ENCODE peak calls at places on chromosomes 16 and 17, in ten cellular contexts. M, L, H, J, N, E, V, O, Y and R are unnamed samples.
A peak's percentile ranks its signal among the peaks of the same experiment; 100 is the strongest.

GRCh38 chr16:4733747-4734062 is 366 bp downstream of the ANKS3 start:
- DNase-seq in M (peak; percentile 37), L (no peak), H (no peak), J (peak; percentile 15), N (no peak), E (no peak), V (no peak), O (no peak), Y (peak; percentile 34), R (no peak)

GRCh38 chr16:87006021-87006420 is 311.2 kb downstream of the C16orf95 start:
- DNase-seq in M (no peak), L (no peak), H (no peak), J (no peak), N (no peak), E (no peak), V (no peak), O (no peak), Y (no peak), R (no peak)

GRCh38 chr17:18364166-18364565 is 816 bp upstream of the SHMT1 start:
- DNase-seq in M (no peak), L (no peak), H (no peak), J (no peak), N (no peak), E (no peak), V (no peak), O (no peak), Y (no peak), R (no peak)

GRCh38 chr17:14389656-14390055 is 88.8 kb downstream of the HS3ST3B1 start:
- DNase-seq in M (no peak), L (no peak), H (no peak), J (no peak), N (no peak), E (no peak), V (no peak), O (no peak), Y (no peak), R (no peak)

GRCh38 chr17:8581002-8581658 is 49.4 kb downstream of the MYH10 start:
- DNase-seq in M (no peak), L (no peak), H (no peak), J (no peak), N (no peak), E (no peak), V (no peak), O (no peak), Y (no peak), R (no peak)

GRCh38 chr17:156946-157345 is 19.6 kb downstream of the SCGB1C2 start:
- DNase-seq in M (peak; percentile 11), L (no peak), H (no peak), J (no peak), N (no peak), E (no peak), V (no peak), O (no peak), Y (no peak), R (no peak)

GRCh38 chr17:60103957-60104356 is 25.2 kb upstream of the HEATR6 start:
- DNase-seq in M (no peak), L (no peak), H (no peak), J (no peak), N (no peak), E (no peak), V (no peak), O (no peak), Y (no peak), R (no peak)

GRCh38 chr17:80961931-80962330 is 29.7 kb upstream of the CHMP6 start:
- DNase-seq in M (no peak), L (no peak), H (no peak), J (no peak), N (no peak), E (no peak), V (no peak), O (no peak), Y (no peak), R (no peak)

GRCh38 chr17:49760296-49760695 is 3.6 kb downstream of the FAM117A start:
- DNase-seq in M (no peak), L (no peak), H (no peak), J (no peak), N (no peak), E (no peak), V (no peak), O (no peak), Y (no peak), R (no peak)

GRCh38 chr16:17556276-17557052 is 85.7 kb upstream of the XYLT1 start:
- DNase-seq in M (no peak), L (peak; percentile 26), H (no peak), J (peak; percentile 36), N (no peak), E (no peak), V (no peak), O (no peak), Y (peak; percentile 47), R (peak; percentile 3)

GRCh38 chr17:78976907-78977680 is 2.6 kb downstream of the LGALS3BP start:
- DNase-seq in M (no peak), L (no peak), H (no peak), J (no peak), N (no peak), E (no peak), V (no peak), O (no peak), Y (no peak), R (no peak)

GRCh38 chr17:78977992-78978973 is 1.4 kb downstream of the LGALS3BP start:
- DNase-seq in M (no peak), L (no peak), H (no peak), J (peak; percentile 53), N (no peak), E (no peak), V (peak; percentile 63), O (no peak), Y (no peak), R (no peak)

GRCh38 chr17:78979780-78980623 is at the start of gene LGALS3BP:
- DNase-seq in M (peak; percentile 74), L (peak; percentile 20), H (no peak), J (peak; percentile 97), N (peak; percentile 86), E (peak; percentile 48), V (peak; percentile 83), O (peak; percentile 91), Y (peak; percentile 86), R (peak; percentile 95)

GRCh38 chr17:78974635-78975591 is 4.8 kb downstream of the LGALS3BP start:
- DNase-seq in M (peak; percentile 80), L (no peak), H (no peak), J (no peak), N (peak; percentile 75), E (peak; percentile 55), V (peak; percentile 59), O (peak; percentile 83), Y (peak; percentile 56), R (peak; percentile 85)

DNA sequence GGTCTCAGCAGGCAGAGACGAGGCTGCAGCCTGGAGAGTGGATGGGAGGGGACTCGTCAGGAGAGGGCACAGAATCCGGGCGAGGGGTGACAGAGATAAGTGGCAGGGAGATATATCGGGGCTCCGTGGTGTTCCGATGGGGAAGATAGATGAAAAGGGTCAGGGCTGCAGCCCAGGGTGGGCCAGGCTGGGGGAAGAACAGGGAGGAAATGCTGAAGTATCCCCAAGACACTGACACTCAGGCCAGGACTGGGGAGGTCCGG is 2.1 kb downstream of the LGALS3BP start:
- DNase-seq in M (no peak), L (no peak), H (no peak), J (no peak), N (no peak), E (no peak), V (no peak), O (no peak), Y (no peak), R (no peak)
- H3K4me3 ChIP-seq in M (no peak overlapping the region), L (no peak overlapping the region), H (peak overlapping the region; percentile 49), J (peak overlapping the region; percentile 51), N (no peak overlapping the region), E (no peak overlapping the region), V (peak overlapping the region; percentile 48), O (peak overlapping the region; percentile 45), Y (no peak overlapping the region), R (no peak overlapping the region)

DNA sequence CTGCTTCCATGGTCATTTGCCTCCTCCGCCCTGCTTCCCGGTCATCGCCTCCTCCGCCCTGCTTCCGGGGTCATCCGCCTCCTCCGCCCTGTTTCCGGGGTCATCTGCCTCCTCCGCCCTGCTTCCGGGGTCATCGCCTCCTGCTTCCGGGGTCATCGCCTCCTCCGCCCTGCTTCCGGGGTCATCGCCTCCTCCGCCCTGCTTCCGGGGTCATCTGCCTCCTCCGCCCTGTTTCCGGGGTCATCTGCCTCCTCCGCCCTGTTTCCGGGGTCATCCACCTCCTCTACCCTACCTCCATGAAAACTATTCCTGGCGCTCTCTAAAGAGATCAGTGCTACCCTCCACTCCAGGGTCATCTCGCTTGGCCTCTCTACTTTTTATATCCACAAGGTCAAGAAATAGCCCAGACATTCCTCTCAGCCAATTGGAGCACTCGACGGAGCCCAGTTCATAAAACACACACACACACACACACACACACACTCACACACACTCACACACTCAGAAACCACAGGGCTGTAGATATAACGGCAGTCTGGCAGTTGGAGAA is 44.8 kb downstream of the TRARG1 start:
- DNase-seq in M (no peak), L (no peak), H (no peak), J (no peak), N (no peak), E (no peak), V (no peak), O (no peak), Y (no peak), R (no peak)
- H3K9me3 ChIP-seq in M (no peaks in the 10 kb centered on the region), L (no peaks in the 10 kb centered on the region), H (no peaks in the 10 kb centered on the region), J (no peaks in the 10 kb centered on the region), N (no peaks in the 10 kb centered on the region), E (no peaks in the 10 kb centered on the region), V (no peaks in the 10 kb centered on the region), O (no peaks in the 10 kb centered on the region), Y (no peaks in the 10 kb centered on the region), R (no peaks in the 10 kb centered on the region)

DNA sequence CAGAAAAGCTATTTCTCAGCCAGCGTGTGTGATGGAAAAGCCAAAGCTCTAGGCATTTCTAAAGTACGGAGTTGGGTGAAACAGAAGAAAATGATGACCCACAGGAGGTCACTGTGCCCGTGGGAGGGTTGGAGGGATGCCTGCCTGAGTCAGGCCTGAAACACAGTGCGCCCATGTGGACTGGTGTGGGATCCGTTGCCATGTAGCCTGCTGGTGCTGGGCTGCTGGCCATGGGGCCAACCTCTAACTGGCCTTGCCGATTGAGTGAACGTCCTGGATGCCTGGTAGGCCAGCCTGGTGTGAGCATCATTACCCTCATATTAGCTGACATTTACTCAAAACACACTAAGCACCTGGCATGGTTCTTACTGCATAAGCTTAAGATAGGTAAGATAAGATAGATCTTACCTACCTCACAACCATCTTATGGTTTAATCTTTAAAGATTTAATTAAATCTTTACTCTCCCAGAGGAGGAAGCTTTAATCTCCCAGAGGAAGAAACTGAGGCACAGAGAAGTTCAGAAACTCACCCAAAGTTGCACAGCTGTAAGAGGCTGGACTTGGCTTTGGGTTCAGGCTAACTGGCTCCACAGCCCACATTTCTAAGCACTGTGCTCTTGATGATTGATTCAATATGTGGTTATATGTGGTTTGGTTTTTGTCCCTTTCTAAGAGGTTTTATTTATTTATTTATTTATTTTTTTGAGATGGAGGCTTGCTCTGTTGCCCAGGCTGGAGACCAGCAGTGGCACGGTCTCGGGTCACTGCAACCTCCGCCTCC is 15.7 kb downstream of the MGAT5B start:
- DNase-seq in M (no peak), L (no peak), H (no peak), J (no peak), N (no peak), E (no peak), V (no peak), O (no peak), Y (no peak), R (no peak)
- H3K27me3 ChIP-seq in M (peaks cover 25% of the 10 kb centered on the region), L (no peaks in the 10 kb centered on the region), H (no peaks in the 10 kb centered on the region), J (no peaks in the 10 kb centered on the region), N (no peaks in the 10 kb centered on the region), E (peaks cover 9% of the 10 kb centered on the region), V (peaks cover 21% of the 10 kb centered on the region), O (no peaks in the 10 kb centered on the region), Y (peaks cover 5% of the 10 kb centered on the region), R (peaks cover 4% of the 10 kb centered on the region)

GRCh38 chr16:22934786-22935185 is 120.8 kb downstream of the HS3ST2 start:
- DNase-seq in M (no peak), L (no peak), H (no peak), J (no peak), N (no peak), E (no peak), V (no peak), O (no peak), Y (no peak), R (no peak)
- H3K4me3 ChIP-seq in M (no peak overlapping the region), L (peak overlapping the region; percentile 60), H (no peak overlapping the region), J (no peak overlapping the region), N (no peak overlapping the region), E (no peak overlapping the region), V (no peak overlapping the region), O (no peak overlapping the region), Y (no peak overlapping the region), R (no peak overlapping the region)